ENCODE peak calls at places on chromosome 11, in nine cellular contexts. O, Y, K, A, Z, F, S, U and H are unnamed samples.

GRCh38 chr11:57751676-57752253 is at the start of gene BTBD18:
- DNase-seq in K (no peak), Y (no peak), A (peak), O (peak), S (peak), U (no peak), F (no peak), Z (no peak), H (peak)

GRCh38 chr11:15159085-15159484 is 44.4 kb downstream of the INSC start:
- DNase-seq in K (no peak), F (no peak), S (peak), Z (no peak), U (no peak), Y (no peak), O (peak), A (peak), H (no peak)

GRCh38 chr11:12420706-12421105 is 43.3 kb downstream of the PARVA start:
- DNase-seq in Y (no peak), A (no peak), O (no peak), U (no peak), F (no peak), Z (no peak), S (no peak), K (no peak), H (no peak)

GRCh38 chr11:86799680-86800075 is 664 bp upstream of the PRSS23 start:
- DNase-seq in K (no peak), A (no peak), S (no peak), O (no peak), F (no peak), Y (no peak), U (no peak), Z (no peak), H (no peak)

GRCh38 chr11:81869337-81870065 is 864.2 kb downstream of the FAM181B start:
- DNase-seq in Z (no peak), F (peak), A (no peak), S (peak), U (no peak), K (peak), Y (no peak), O (no peak), H (no peak)

GRCh38 chr11:128522063-128522942 is 65.1 kb downstream of the ETS1 start:
- DNase-seq in S (peak), Y (peak), Z (peak), O (peak), U (peak), A (peak), K (peak), F (peak), H (peak)

GRCh38 chr11:126339866-126340434 is 15.5 kb upstream of the ST3GAL4 start:
- DNase-seq in Y (no peak), S (no peak), K (no peak), Z (no peak), U (no peak), O (no peak), A (no peak), F (no peak), H (no peak)

GRCh38 chr11:124863137-124863825 is 2.0 kb upstream of the ROBO3 start:
- DNase-seq in S (no peak), O (no peak), K (no peak), U (no peak), F (no peak), Y (no peak), Z (no peak), A (no peak), H (peak)